ENCODE peak calls at places on chromosomes 7 and 10, in eight cellular contexts. B is astrocyte of the spinal cord, H is aorta, W is endothelial cell of umbilical vein, V is HFF-Myc, R is brain microvascular endothelial cell, Z is A549, U is skeletal muscle cell. X is an unnamed sample.

GRCh38 chr10:119024882-119025281 is 4.6 kb upstream of the NANOS1 start:
- DNase-seq in U (no peak), B (no peak), H (no peak), W (no peak), R (no peak), Z (no peak), V (no peak), X (no peak)

GRCh38 chr10:129953541-129954031 is 10.5 kb downstream of the EBF3 start:
- DNase-seq in R (no peak), U (no peak), Z (no peak), H (no peak), V (no peak), B (no peak), W (no peak), X (no peak)

GRCh38 chr7:80699030-80699638 is 60.7 kb downstream of the CD36 start:
- DNase-seq in Z (peak), W (peak), R (no peak), H (no peak), B (peak), U (no peak), V (peak), X (no peak)

GRCh38 chr10:58625070-58625469 is 112.4 kb downstream of the BICC1 start:
- DNase-seq in B (peak), H (no peak), U (peak), R (peak), W (no peak), V (peak), Z (no peak), X (no peak)

GRCh38 chr10:101617102-101617823 is 29.1 kb downstream of the DPCD start:
- DNase-seq in B (no peak), W (no peak), R (no peak), Z (peak), U (no peak), H (no peak), V (no peak), X (no peak)

GRCh38 chr10:118900617-118901016 is 128.9 kb upstream of the NANOS1 start:
- DNase-seq in W (no peak), Z (no peak), R (no peak), H (no peak), B (no peak), U (no peak), V (no peak), X (no peak)

GRCh38 chr7:3978839-3979238 is 677.8 kb downstream of the SDK1 start:
- DNase-seq in V (no peak), Z (no peak), U (no peak), W (no peak), B (no peak), H (no peak), R (no peak), X (no peak)

GRCh38 chr10:15316144-15316543 is 54.9 kb downstream of the FAM171A1 start:
- DNase-seq in R (no peak), U (no peak), W (no peak), H (no peak), V (no peak), B (no peak), Z (no peak), X (no peak)

GRCh38 chr10:107418411-107418810 is 253.9 kb upstream of the SORCS1 start:
- DNase-seq in B (no peak), U (no peak), R (no peak), H (no peak), V (no peak), Z (no peak), W (no peak), X (no peak)

GRCh38 chr10:76209135-76209534 is 777.7 kb downstream of the LRMDA start:
- DNase-seq in V (no peak), H (no peak), W (no peak), R (peak), B (peak), U (no peak), Z (no peak), X (peak)

GRCh38 chr7:50166997-50167961 is 74.2 kb upstream of the ZPBP start:
- DNase-seq in V (no peak), W (no peak), B (no peak), H (no peak), U (no peak), R (no peak), Z (no peak), X (no peak)

GRCh38 chr7:116404389-116404788 is 95.1 kb upstream of the CAV2 start:
- DNase-seq in W (no peak), V (no peak), R (no peak), U (no peak), B (no peak), H (no peak), Z (no peak), X (no peak)

GRCh38 chr7:141454338-141454737 is 96.9 kb upstream of the AGK start:
- DNase-seq in H (no peak), B (no peak), R (no peak), U (no peak), V (no peak), W (no peak), Z (no peak), X (no peak)

GRCh38 chr10:77843264-77843663 is 83.3 kb downstream of the DLG5 start:
- DNase-seq in W (no peak), B (no peak), Z (no peak), V (no peak), U (no peak), R (no peak), H (no peak), X (no peak)

GRCh38 chr7:37109853-37110252 is 338.8 kb downstream of the ELMO1 start:
- DNase-seq in V (no peak), Z (no peak), W (peak), H (no peak), U (no peak), R (no peak), B (no peak), X (no peak)

GRCh38 chr7:28290496-28290895 is 109.9 kb upstream of the JAZF1 start:
- DNase-seq in W (no peak), H (no peak), Z (no peak), R (no peak), V (no peak), U (no peak), B (no peak), X (no peak)

GRCh38 chr10:68135362-68135761 is 26.1 kb downstream of the MYPN start:
- DNase-seq in R (no peak), V (no peak), B (peak), W (peak), H (no peak), U (no peak), Z (no peak), X (no peak)

GRCh38 chr10:124864421-124865193 is 63.0 kb downstream of the ABRAXAS2 start:
- DNase-seq in B (no peak), V (no peak), Z (no peak), W (no peak), R (peak), H (no peak), U (no peak), X (no peak)

GRCh38 chr7:98091061-98091460 is 15.6 kb upstream of the LMTK2 start:
- DNase-seq in H (no peak), V (no peak), R (no peak), U (no peak), B (no peak), Z (no peak), W (no peak), X (no peak)

GRCh38 chr10:20890009-20890408 is 7.1 kb downstream of the NEBL start:
- DNase-seq in R (peak), Z (no peak), U (no peak), H (no peak), B (no peak), W (no peak), V (no peak), X (no peak)

GRCh38 chr7:123573896-123574467 is 16.4 kb upstream of the NDUFA5 start:
- DNase-seq in W (no peak), B (no peak), H (no peak), Z (no peak), V (no peak), U (no peak), R (no peak), X (no peak)

GRCh38 chr7:82051641-82052040 is 281.8 kb upstream of the HGF start:
- DNase-seq in W (no peak), B (no peak), V (no peak), Z (no peak), H (no peak), U (no peak), R (no peak), X (no peak)

GRCh38 chr7:82049442-82049841 is 279.6 kb upstream of the HGF start:
- DNase-seq in H (no peak), U (peak), Z (peak), B (no peak), W (no peak), R (peak), V (no peak), X (no peak)

GRCh38 chr7:82053453-82054032 is 283.7 kb upstream of the HGF start:
- DNase-seq in R (no peak), U (no peak), B (no peak), W (no peak), H (no peak), V (no peak), Z (no peak), X (no peak)

GRCh38 chr7:82050792-82051191 is 280.9 kb upstream of the HGF start:
- DNase-seq in V (peak), Z (no peak), H (no peak), B (peak), W (no peak), R (peak), U (peak), X (peak)

DNA sequence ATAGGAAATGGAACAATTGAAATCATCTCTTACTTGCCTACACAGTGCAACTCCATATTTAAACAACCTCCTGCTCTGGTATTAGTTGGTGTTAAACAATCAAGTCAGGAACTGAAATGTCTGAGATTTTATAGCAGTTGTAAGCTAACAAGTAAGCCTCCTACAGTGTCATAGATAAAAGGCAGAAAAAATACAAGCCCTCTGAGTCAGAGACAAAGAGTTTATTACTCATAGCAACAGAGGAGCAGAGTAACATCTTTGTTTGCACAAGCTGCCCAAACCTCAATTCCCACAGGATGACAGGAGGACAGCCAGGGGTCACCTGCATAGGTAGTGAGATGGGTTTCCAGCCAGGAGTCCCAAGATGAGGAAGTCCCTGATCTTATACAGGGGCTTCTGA is 280.3 kb upstream of the HGF start:
- DNase-seq in W (peak), Z (peak), B (peak), H (no peak), V (peak), R (peak), U (peak), X (peak)
- H3K4me3 ChIP-seq in W (no peak), Z (peak), B (no peak), H (no peak), V (no peak), R (no peak), U (no peak), X (no peak)

DNA sequence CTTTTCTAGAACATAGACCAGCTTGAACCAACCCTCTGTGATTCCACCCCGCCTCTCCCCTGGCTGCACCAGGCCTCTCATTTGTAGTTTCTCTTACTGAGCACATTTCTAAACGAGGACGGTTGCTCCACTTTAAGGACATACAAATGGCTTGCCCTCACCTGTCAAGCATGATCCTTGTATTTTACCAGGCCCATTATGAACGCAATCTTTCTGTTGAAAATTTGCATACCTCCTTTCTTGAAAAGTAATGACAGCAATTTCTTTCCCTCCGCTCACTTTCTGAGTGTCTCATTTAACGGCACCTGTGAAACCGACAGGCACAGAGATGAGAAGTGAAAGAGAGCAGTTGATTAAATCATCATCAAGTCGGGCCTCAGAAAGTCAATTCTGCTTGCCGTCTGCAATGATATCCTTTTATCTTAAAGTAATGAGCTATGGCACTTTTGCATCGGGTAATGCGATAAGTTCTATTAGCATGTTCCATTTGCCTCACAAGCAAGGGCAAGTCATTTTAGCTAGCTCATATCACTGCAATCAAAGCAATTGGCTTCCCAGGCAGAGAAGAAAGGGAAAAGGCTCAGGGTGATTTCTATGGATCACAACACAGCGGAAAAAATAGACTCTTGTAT is 705.6 kb upstream of the GALNT17 start:
- DNase-seq in W (no peak), R (no peak), V (no peak), H (no peak), U (no peak), Z (no peak), B (no peak), X (no peak)
- H3K4me3 ChIP-seq in W (no peak), R (no peak), V (no peak), H (no peak), U (no peak), Z (no peak), B (no peak), X (no peak)

GRCh38 chr10:110407301-110408170 is 90.2 kb upstream of the DUSP5 start:
- DNase-seq in B (no peak), R (no peak), V (no peak), W (no peak), H (no peak), Z (no peak), U (no peak), X (no peak)
- H3K4me3 ChIP-seq in B (no peak), R (no peak), V (no peak), W (no peak), H (no peak), Z (no peak), U (no peak), X (no peak)

GRCh38 chr7:150784954-150785353 is 15.2 kb downstream of the TMEM176B start:
- DNase-seq in Z (no peak), W (no peak), B (no peak), V (no peak), H (peak), U (no peak), R (no peak), X (no peak)
- H3K4me3 ChIP-seq in Z (no peak), W (no peak), B (no peak), V (no peak), H (no peak), U (no peak), R (no peak), X (no peak)

DNA sequence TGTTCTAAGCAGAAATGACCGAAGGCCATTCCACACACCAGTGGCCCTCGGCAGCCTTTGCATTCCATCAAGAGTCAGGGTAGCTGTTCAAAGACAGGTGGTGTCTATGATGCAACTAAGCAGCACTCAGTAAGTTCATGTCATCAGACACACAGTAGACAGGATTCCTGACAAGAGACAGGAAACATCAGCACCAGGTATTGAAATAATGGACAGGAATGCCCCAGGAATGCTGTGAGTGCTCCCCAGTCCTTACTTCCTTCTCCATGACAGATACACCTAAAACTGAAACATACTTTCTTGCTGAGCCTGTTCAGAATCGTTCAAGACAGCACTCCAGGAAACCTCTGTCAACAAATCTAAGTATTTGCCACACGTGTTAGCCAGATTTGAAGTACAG is 204.4 kb downstream of the TPST1 start:
- DNase-seq in B (no peak), V (no peak), W (no peak), U (no peak), Z (no peak), H (no peak), R (no peak), X (no peak)
- H3K4me3 ChIP-seq in B (no peak), V (no peak), W (no peak), U (no peak), Z (no peak), H (no peak), R (no peak), X (no peak)

GRCh38 chr10:97863808-97864207 is 14.2 kb downstream of the GOLGA7B start:
- DNase-seq in Z (no peak), U (no peak), W (no peak), H (no peak), V (no peak), R (no peak), B (no peak), X (no peak)

GRCh38 chr10:97865488-97865887 is 15.8 kb downstream of the GOLGA7B start:
- DNase-seq in U (no peak), Z (no peak), H (no peak), B (no peak), V (no peak), W (no peak), R (no peak), X (no peak)

GRCh38 chr10:97861351-97861750 is 11.7 kb downstream of the GOLGA7B start:
- DNase-seq in Z (peak), H (no peak), W (no peak), R (peak), B (peak), V (peak), U (peak), X (peak)

GRCh38 chr10:97858001-97858439 is 8.4 kb downstream of the GOLGA7B start:
- DNase-seq in U (no peak), Z (no peak), W (no peak), R (no peak), H (no peak), B (no peak), V (no peak), X (no peak)

DNA sequence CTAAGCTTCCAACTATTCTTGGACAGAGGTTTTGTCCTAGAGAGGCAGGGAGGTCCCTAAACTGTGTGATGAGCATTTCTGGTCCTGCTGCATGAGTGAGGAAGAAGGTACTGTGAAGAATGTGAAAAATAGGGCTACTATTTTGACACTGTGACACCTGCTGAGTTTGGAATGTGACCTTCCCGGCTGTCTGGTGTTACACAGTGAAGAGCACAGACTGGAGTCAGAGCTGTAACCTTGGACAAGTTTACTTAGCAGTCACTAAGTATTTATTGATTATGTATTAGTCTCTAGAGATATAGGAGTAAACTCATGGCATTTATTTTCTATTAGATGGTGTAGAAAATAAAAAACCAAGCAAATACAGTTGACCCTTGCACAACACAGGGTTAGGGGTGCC is 12.3 kb downstream of the GOLGA7B start:
- DNase-seq in R (no peak), V (no peak), B (no peak), Z (no peak), U (no peak), W (no peak), H (no peak), X (no peak)
- H3K4me3 ChIP-seq in R (no peak), V (no peak), B (no peak), Z (no peak), U (no peak), W (no peak), H (no peak), X (no peak)

DNA sequence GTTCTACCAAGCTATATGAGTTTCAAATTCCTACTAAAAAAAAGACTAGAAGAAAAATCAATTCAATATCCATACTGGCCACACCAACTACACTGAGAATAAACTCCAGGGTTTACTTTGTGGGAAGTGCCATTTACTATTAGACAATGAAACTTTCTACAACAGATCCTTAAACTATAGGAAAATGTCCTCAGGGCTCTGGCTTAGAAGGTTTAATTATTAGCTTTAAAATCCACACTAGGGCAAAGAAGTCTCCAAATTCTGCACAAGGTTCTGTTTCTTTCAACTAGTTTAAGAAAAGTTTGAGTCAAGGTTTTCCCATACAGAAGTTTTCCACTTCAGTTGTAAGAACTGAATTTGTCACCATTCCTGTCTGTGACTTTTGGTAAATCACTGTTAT is 231.7 kb upstream of the CCDC6 start:
- DNase-seq in R (no peak), Z (no peak), V (no peak), H (no peak), W (no peak), U (no peak), B (no peak), X (no peak)
- H3K4me3 ChIP-seq in R (no peak), Z (no peak), V (no peak), H (no peak), W (no peak), U (no peak), B (no peak), X (no peak)

GRCh38 chr10:80196950-80197315 is 8.4 kb downstream of the ANXA11 start:
- DNase-seq in R (no peak), U (no peak), B (no peak), Z (no peak), W (no peak), H (no peak), V (no peak), X (no peak)

GRCh38 chr10:80194373-80195045 is 10.8 kb downstream of the ANXA11 start:
- DNase-seq in Z (no peak), B (no peak), W (no peak), H (no peak), R (no peak), V (no peak), U (no peak), X (no peak)

GRCh38 chr10:80195046-80195574 is 10.2 kb downstream of the ANXA11 start:
- DNase-seq in H (no peak), V (no peak), R (no peak), W (no peak), U (no peak), Z (no peak), B (no peak), X (no peak)

GRCh38 chr10:80197972-80198591 is 7.3 kb downstream of the ANXA11 start:
- DNase-seq in U (no peak), V (no peak), Z (no peak), B (no peak), R (no peak), H (peak), W (no peak), X (no peak)

DNA sequence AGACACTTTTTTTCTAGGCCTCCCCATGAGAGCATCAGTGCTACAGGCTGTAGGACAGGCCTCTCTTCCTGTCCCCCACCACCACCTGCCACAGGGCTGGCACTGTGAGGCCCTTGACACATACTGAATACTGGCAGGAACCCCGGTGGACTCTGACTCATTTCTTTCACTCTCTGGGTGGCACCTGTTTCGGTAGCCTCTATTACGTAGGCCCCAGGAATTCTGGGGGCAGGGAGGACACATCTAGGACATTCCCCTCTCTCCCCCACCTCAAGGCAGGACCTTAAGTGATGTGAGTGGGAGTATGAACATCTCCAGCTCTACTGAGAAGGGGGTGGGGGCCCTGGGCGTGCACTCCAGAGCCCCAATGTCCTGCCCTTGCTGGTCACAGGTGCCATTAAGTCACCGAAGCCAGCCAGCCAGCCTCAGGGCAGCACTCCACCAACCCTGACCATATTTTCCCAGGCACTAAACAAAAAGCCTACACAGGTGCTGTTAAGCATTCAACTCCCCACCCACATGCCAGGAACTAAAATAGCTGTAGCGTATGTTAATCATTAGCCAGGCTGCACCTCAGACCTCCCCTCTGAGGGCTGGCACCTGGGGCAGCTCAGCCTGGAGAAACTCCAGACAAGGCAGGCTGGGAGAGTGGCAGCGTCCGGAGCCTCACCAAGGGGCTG is 8.9 kb downstream of the ANXA11 start:
- DNase-seq in Z (no peak), H (peak), W (peak), U (no peak), V (no peak), R (peak), B (peak), X (no peak)
- H3K4me3 ChIP-seq in Z (peak), H (no peak), W (no peak), U (no peak), V (no peak), R (no peak), B (no peak), X (no peak)